ENCODE peak calls at places on chromosomes 5 and 9, in six cellular contexts. V is naive thymus-derived CD8-positive, alpha-beta T cell; R is central memory CD8-positive, alpha-beta T cell; P is activated T-helper 1 cell treated with anti-CD3 and anti-CD28 coated beads, Interleukin-2, amount 50 U/mL, for 16 hours; M is sciatic nerve; Q is stimulated activated CD4-positive, alpha-beta T cell treated with anti-CD3 and anti-CD28 coated beads, Interleukin-4, amount 100 ng/mL, for 48 hours. B is an unnamed sample.

GRCh38 chr5:11494340-11494739 is 409.9 kb downstream of the CTNND2 start:
- DNase-seq in M (no peak), P (no peak), V (no peak), R (no peak), Q (no peak), B (no peak)

GRCh38 chr9:123281659-123282342 is 13.4 kb upstream of the STRBP start:
- DNase-seq in P (no peak), V (no peak), R (no peak), M (no peak), Q (no peak), B (no peak)

GRCh38 chr9:124791106-124791505 is 14.2 kb downstream of the OLFML2A start:
- DNase-seq in V (no peak), P (no peak), Q (no peak), R (no peak), M (no peak), B (no peak)

GRCh38 chr5:146213210-146213838 is 9.9 kb downstream of the RBM27 start:
- DNase-seq in M (no peak), V (no peak), R (no peak), P (no peak), Q (no peak), B (no peak)

GRCh38 chr5:167998148-167998767 is 293.2 kb upstream of the WWC1 start:
- DNase-seq in R (no peak), Q (no peak), V (no peak), P (no peak), M (no peak), B (no peak)

GRCh38 chr9:124257070-124257864 is 482 bp upstream of the NEK6 start:
- DNase-seq in Q (no peak), P (no peak), R (no peak), V (no peak), M (no peak), B (no peak)

GRCh38 chr5:146606838-146607237 is 90.8 kb upstream of the GPR151 start:
- DNase-seq in R (no peak), M (no peak), V (no peak), Q (no peak), P (no peak), B (no peak)

GRCh38 chr5:127409236-127409921 is 108.1 kb upstream of the PRRC1 start:
- DNase-seq in M (no peak), Q (no peak), R (no peak), V (no peak), P (no peak), B (no peak)

GRCh38 chr9:131330814-131331600 is 41.5 kb downstream of the PLPP7 start:
- DNase-seq in R (no peak), M (peak), P (no peak), Q (no peak), V (no peak), B (no peak)

GRCh38 chr9:123419091-123419490 is 63.1 kb downstream of the CRB2 start:
- DNase-seq in M (peak), V (no peak), Q (no peak), R (no peak), P (no peak), B (no peak)

GRCh38 chr9:137247135-137247915 is 3.8 kb upstream of the STPG3 start:
- DNase-seq in M (no peak), Q (no peak), R (no peak), V (no peak), P (no peak), B (no peak)

GRCh38 chr9:33466565-33467495 is 6.9 kb downstream of the NOL6 start:
- DNase-seq in Q (peak), P (peak), R (peak), V (peak), M (peak), B (no peak)

GRCh38 chr9:72394061-72394460 is 29.1 kb upstream of the ZFAND5 start:
- DNase-seq in M (no peak), R (no peak), V (no peak), Q (no peak), P (no peak), B (no peak)

GRCh38 chr9:87865626-87866025 is 17.1 kb upstream of the SPATA31E1 start:
- DNase-seq in M (no peak), P (no peak), R (no peak), V (no peak), Q (no peak), B (no peak)

GRCh38 chr5:107011530-107012115 is 659.1 kb downstream of the EFNA5 start:
- DNase-seq in P (no peak), Q (no peak), V (no peak), M (no peak), R (no peak), B (no peak)

GRCh38 chr9:88572684-88573083 is 37.7 kb downstream of the NXNL2 start:
- DNase-seq in P (no peak), V (no peak), R (no peak), M (no peak), Q (no peak), B (no peak)

GRCh38 chr9:73370053-73370452 is 218.4 kb downstream of the ANXA1 start:
- DNase-seq in Q (no peak), R (no peak), V (no peak), M (no peak), P (no peak), B (no peak)

GRCh38 chr9:121690316-121690715 is 38.9 kb downstream of the DAB2IP start:
- DNase-seq in P (no peak), V (no peak), R (no peak), M (no peak), Q (no peak), B (no peak)

GRCh38 chr5:135203593-135204036 is 169.6 kb upstream of the PITX1 start:
- DNase-seq in R (no peak), M (no peak), V (no peak), Q (no peak), P (no peak), B (no peak)

GRCh38 chr9:98192503-98193335 is at the start of gene CORO2A:
- DNase-seq in V (peak), Q (peak), R (peak), P (peak), M (peak), B (no peak)

GRCh38 chr9:110744753-110745522 is 76.3 kb downstream of the MUSK start:
- DNase-seq in Q (no peak), M (no peak), P (no peak), R (no peak), V (no peak), B (no peak)

B was measured in esophagus squamous epithelium.